ENCODE peak calls at places on chromosomes 7 and 10, in six cellular contexts. P is PC-3; R is heart right ventricle; B is PC-9; W is naive thymus-derived CD4-positive, alpha-beta T cell; L is breast epithelium. E is an unnamed sample.
A peak's percentile ranks its signal among the peaks of the same experiment; 100 is the strongest.

GRCh38 chr10:79027147-79028055 is 41.4 kb upstream of the ZMIZ1 start:
- DNase-seq in P (peak; percentile 50), R (no peak), B (no peak), W (no peak), L (no peak), E (no peak)

GRCh38 chr7:50783801-50784507 is 1.3 kb upstream of the GRB10 start:
- DNase-seq in P (no peak), R (no peak), B (no peak), W (no peak), L (no peak), E (no peak)

GRCh38 chr7:107165341-107165740 is 3.5 kb upstream of the HBP1 start:
- DNase-seq in P (no peak), R (no peak), B (no peak), W (no peak), L (no peak), E (no peak)

GRCh38 chr7:5451391-5451790 is 27.8 kb upstream of the TNRC18 start:
- DNase-seq in P (no peak), R (no peak), B (no peak), W (no peak), L (no peak), E (no peak)

GRCh38 chr7:16644987-16645592 is 464 bp downstream of the ANKMY2 start:
- DNase-seq in P (no peak), R (peak; percentile 43), B (no peak), W (no peak), L (peak; percentile 31), E (no peak)

GRCh38 chr10:123278445-123278844 is 124.2 kb downstream of the BUB3 start:
- DNase-seq in P (no peak), R (no peak), B (no peak), W (no peak), L (no peak), E (no peak)

GRCh38 chr10:110364531-110364937 is 59.8 kb upstream of the SMNDC1 start:
- DNase-seq in P (peak; percentile 65), R (no peak), B (no peak), W (no peak), L (no peak), E (no peak)

GRCh38 chr10:127145173-127145572 is 51.2 kb downstream of the INSYN2A start:
- DNase-seq in P (peak; percentile 75), R (no peak), B (no peak), W (no peak), L (no peak), E (no peak)

GRCh38 chr7:159083001-159083697 is 61.5 kb downstream of the VIPR2 start:
- DNase-seq in P (no peak), R (peak; percentile 50), B (no peak), W (peak; percentile 4), L (no peak), E (no peak)

GRCh38 chr10:121880842-121881423 is 46.9 kb downstream of the ATE1 start:
- DNase-seq in P (no peak), R (no peak), B (no peak), W (no peak), L (no peak), E (no peak)

GRCh38 chr10:125284875-125285597 is 124.7 kb upstream of the CTBP2 start:
- DNase-seq in P (peak; percentile 43), R (no peak), B (no peak), W (no peak), L (no peak), E (no peak)

GRCh38 chr7:26653430-26653911 is 210.9 kb downstream of the SKAP2 start:
- DNase-seq in P (peak; percentile 90), R (no peak), B (peak; percentile 88), W (no peak), L (no peak), E (no peak)

GRCh38 chr10:5628798-5629788 is 37.3 kb downstream of the ASB13 start:
- DNase-seq in P (peak; percentile 29), R (no peak), B (no peak), W (no peak), L (no peak), E (no peak)

GRCh38 chr7:148296994-148297644 is 293.4 kb upstream of the C7orf33 start:
- DNase-seq in P (peak; percentile 18), R (no peak), B (no peak), W (no peak), L (no peak), E (no peak)

GRCh38 chr7:6691609-6692106 is 15.1 kb downstream of the ZNF12 start:
- DNase-seq in P (no peak), R (no peak), B (peak; percentile 6), W (no peak), L (no peak), E (no peak)

GRCh38 chr7:132574281-132574680 is 2.0 kb downstream of the PLXNA4 start:
- DNase-seq in P (no peak), R (no peak), B (no peak), W (no peak), L (no peak), E (no peak)

DNA sequence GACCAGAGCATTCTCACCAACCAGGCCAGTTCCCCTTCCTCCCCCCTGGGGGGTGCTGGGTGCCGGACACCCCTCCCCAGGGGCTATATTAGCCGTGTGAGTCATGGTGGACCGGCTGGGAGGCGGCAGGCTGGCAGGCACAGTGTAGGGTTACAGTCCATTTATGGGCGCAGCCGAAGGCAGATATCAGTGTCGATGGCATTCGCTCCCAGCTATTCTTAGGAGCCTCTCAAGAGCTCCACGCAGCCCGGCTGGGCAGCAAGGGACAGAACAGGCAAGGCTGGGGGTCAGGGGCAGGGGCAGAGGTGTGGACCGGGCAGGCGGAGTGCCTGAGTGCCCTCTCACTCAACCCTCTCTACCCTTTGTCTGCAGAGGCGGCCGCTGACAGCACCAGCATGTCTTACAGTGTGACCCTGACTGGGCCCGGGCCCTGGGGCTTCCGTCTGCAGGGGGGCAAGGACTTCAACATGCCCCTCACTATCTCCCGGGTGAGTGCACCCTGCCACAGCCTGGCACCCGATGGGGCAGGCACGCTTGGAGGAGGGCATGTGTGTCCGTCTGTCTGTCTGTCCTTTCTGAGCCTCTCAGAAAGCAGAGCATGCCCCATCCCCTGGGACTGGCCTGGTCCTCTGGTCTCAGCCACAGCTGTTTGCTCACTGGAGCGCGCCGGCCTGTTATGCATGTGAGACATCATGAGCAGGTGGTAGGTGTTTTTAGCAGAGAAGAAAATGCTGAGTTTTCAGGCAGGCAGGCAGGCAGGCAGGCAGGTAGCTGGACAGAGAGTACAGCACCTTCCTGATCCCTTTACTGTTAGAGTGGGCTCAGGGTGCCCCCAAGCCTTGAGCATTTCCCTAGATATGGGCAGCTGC is at the start of gene LDB3:
- DNase-seq in P (peak; percentile 75), R (peak; percentile 76), B (peak; percentile 73), W (no peak), L (no peak), E (no peak)
- H3K4me3 ChIP-seq in P (no peak within 1 kb of the TSS), R (peak within 1 kb of the TSS; percentile 68), B (peak within 1 kb of the TSS; percentile 36), W (no peak within 1 kb of the TSS), L (peak within 1 kb of the TSS; percentile 18), E (no peak within 1 kb of the TSS)

DNA sequence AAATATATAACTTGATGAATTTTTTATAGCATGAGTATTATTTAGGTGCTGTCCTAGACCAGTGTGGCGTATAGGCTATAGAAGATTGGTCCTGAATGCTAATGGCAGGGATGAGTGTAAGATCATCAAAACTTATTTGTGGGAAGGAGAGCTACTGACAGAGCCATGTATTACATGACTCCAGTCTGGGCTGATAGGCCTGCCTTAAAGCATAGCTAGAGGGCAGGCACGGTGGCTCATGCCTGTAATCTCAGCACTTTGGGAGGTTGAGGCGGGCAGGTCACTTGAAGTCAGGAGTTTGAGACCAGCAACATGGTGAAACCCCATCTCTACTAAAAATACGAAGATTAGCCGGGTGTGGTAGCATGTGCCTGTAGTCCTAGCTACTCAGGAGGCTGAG is 198.1 kb upstream of the KLF14 start:
- DNase-seq in P (no peak), R (no peak), B (no peak), W (no peak), L (no peak), E (no peak)
- H3K4me1 ChIP-seq in P (peaks cover 12% of the 10 kb centered on the region), R (peaks cover 43% of the 10 kb centered on the region), B (no peaks in the 10 kb centered on the region), W (peaks cover 49% of the 10 kb centered on the region), L (no peaks in the 10 kb centered on the region), E (peaks cover 100% of the 10 kb centered on the region)

DNA sequence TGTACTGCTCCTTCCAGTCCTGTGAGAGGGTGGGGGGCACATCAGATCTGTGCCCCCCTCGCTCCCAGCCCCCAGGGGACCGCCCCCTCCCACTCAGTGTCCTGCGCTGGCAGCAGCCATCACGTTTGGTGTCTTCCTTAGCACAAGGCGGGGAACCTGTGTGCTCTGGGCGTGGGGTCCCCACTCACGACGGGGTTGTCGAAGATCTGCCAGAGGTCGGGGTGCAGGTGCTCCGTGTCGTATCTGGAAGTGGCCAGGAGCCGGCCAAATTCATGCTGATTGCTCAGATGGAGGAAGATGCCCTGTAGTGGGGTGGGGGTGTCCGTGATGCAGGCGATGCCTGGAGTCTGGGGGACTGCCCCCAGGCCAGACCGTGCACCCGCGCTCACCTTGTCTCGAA is 7.2 kb downstream of the PLOD3 start:
- DNase-seq in P (no peak), R (no peak), B (no peak), W (no peak), L (no peak), E (no peak)
- H3K27ac ChIP-seq in P (no peak overlapping the region), R (no peak overlapping the region), B (no peak overlapping the region), W (no peak overlapping the region), L (no peak overlapping the region), E (no peak overlapping the region)

GRCh38 chr10:80708808-80709207 is 171.1 kb downstream of the SH2D4B start:
- DNase-seq in P (no peak), R (no peak), B (no peak), W (no peak), L (no peak), E (no peak)
- H3K4me3 ChIP-seq in P (no peak overlapping the region), R (no peak overlapping the region), B (no peak overlapping the region), W (no peak overlapping the region), L (no peak overlapping the region), E (no peak overlapping the region)

GRCh38 chr7:99128076-99128950 is 15.6 kb downstream of the SMURF1 start:
- DNase-seq in P (peak; percentile 66), R (no peak), B (no peak), W (no peak), L (no peak), E (no peak)
- H3K4me1 ChIP-seq in P (peaks cover 59% of the 10 kb centered on the region), R (peaks cover 71% of the 10 kb centered on the region), B (peaks cover 78% of the 10 kb centered on the region), W (peaks cover 13% of the 10 kb centered on the region), L (peaks cover 4% of the 10 kb centered on the region), E (peaks cover 22% of the 10 kb centered on the region)

E was measured in CD4-positive, alpha-beta memory T cell.